ENCODE peak calls at places on chromosomes 1 and 21, in seven cellular contexts. One of them, this sample, is unnamed.

GRCh38 chr1:28087614-28088167 is 719 bp downstream of the EYA3 start:
- DNase-seq in heart left ventricle: no peak
- DNase-seq in small intestine: peak; percentile 50
- DNase-seq in effector memory CD4-positive, alpha-beta T cell: no peak
- DNase-seq in lung: no peak
- DNase-seq in PC-3: no peak
- DNase-seq in stomach: no peak
- DNase-seq in this sample: peak; percentile 29

GRCh38 chr1:240287722-240288121 is 196.0 kb downstream of the FMN2 start:
- DNase-seq in heart left ventricle: no peak
- DNase-seq in small intestine: no peak
- DNase-seq in effector memory CD4-positive, alpha-beta T cell: no peak
- DNase-seq in lung: no peak
- DNase-seq in PC-3: no peak
- DNase-seq in stomach: no peak
- DNase-seq in this sample: no peak

GRCh38 chr1:204190212-204191211 is 5.8 kb downstream of the KISS1 start:
- DNase-seq in heart left ventricle: no peak
- DNase-seq in small intestine: peak; percentile 82
- DNase-seq in effector memory CD4-positive, alpha-beta T cell: no peak
- DNase-seq in lung: no peak
- DNase-seq in PC-3: peak; percentile 68
- DNase-seq in stomach: no peak
- DNase-seq in this sample: no peak

GRCh38 chr1:7040969-7041368 is 255.7 kb downstream of the CAMTA1 start:
- DNase-seq in heart left ventricle: no peak
- DNase-seq in small intestine: no peak
- DNase-seq in effector memory CD4-positive, alpha-beta T cell: no peak
- DNase-seq in lung: no peak
- DNase-seq in PC-3: no peak
- DNase-seq in stomach: no peak
- DNase-seq in this sample: no peak

GRCh38 chr1:6745073-6745472 is 40.2 kb upstream of the CAMTA1 start:
- DNase-seq in heart left ventricle: no peak
- DNase-seq in small intestine: no peak
- DNase-seq in effector memory CD4-positive, alpha-beta T cell: no peak
- DNase-seq in lung: no peak
- DNase-seq in PC-3: no peak
- DNase-seq in stomach: no peak
- DNase-seq in this sample: no peak

GRCh38 chr1:228120351-228121091 is 11.4 kb upstream of the MRPL55 start:
- DNase-seq in heart left ventricle: no peak
- DNase-seq in small intestine: no peak
- DNase-seq in effector memory CD4-positive, alpha-beta T cell: no peak
- DNase-seq in lung: no peak
- DNase-seq in PC-3: no peak
- DNase-seq in stomach: no peak
- DNase-seq in this sample: no peak

GRCh38 chr1:154987326-154987725 is 4.2 kb downstream of the FLAD1 start:
- DNase-seq in heart left ventricle: no peak
- DNase-seq in small intestine: no peak
- DNase-seq in effector memory CD4-positive, alpha-beta T cell: no peak
- DNase-seq in lung: no peak
- DNase-seq in PC-3: no peak
- DNase-seq in stomach: no peak
- DNase-seq in this sample: no peak

GRCh38 chr21:45496968-45497845 is 45.0 kb downstream of the SLC19A1 start:
- DNase-seq in heart left ventricle: peak; percentile 38
- DNase-seq in small intestine: no peak
- DNase-seq in effector memory CD4-positive, alpha-beta T cell: no peak
- DNase-seq in lung: no peak
- DNase-seq in PC-3: no peak
- DNase-seq in stomach: no peak
- DNase-seq in this sample: no peak

GRCh38 chr1:193183019-193183643 is 3.3 kb downstream of the B3GALT2 start:
- DNase-seq in heart left ventricle: no peak
- DNase-seq in small intestine: peak; percentile 77
- DNase-seq in effector memory CD4-positive, alpha-beta T cell: no peak
- DNase-seq in lung: no peak
- DNase-seq in PC-3: peak; percentile 69
- DNase-seq in stomach: no peak
- DNase-seq in this sample: peak; percentile 21

GRCh38 chr1:161119379-161120061 is 1.6 kb downstream of the NIT1 start:
- DNase-seq in heart left ventricle: no peak
- DNase-seq in small intestine: peak; percentile 85
- DNase-seq in effector memory CD4-positive, alpha-beta T cell: peak; percentile 35
- DNase-seq in lung: no peak
- DNase-seq in PC-3: peak; percentile 76
- DNase-seq in stomach: no peak
- DNase-seq in this sample: peak; percentile 52

GRCh38 chr21:39125752-39126485 is 57.3 kb downstream of the PSMG1 start:
- DNase-seq in heart left ventricle: no peak
- DNase-seq in small intestine: peak; percentile 78
- DNase-seq in effector memory CD4-positive, alpha-beta T cell: no peak
- DNase-seq in lung: peak; percentile 58
- DNase-seq in PC-3: peak; percentile 83
- DNase-seq in stomach: peak; percentile 55
- DNase-seq in this sample: peak; percentile 25

GRCh38 chr1:23051510-23051909 is 32.2 kb downstream of the KDM1A start:
- DNase-seq in heart left ventricle: no peak
- DNase-seq in small intestine: no peak
- DNase-seq in effector memory CD4-positive, alpha-beta T cell: no peak
- DNase-seq in lung: no peak
- DNase-seq in PC-3: no peak
- DNase-seq in stomach: no peak
- DNase-seq in this sample: peak; percentile 57

GRCh38 chr1:75932304-75932703 is at the start of gene ASB17:
- DNase-seq in heart left ventricle: no peak
- DNase-seq in small intestine: no peak
- DNase-seq in effector memory CD4-positive, alpha-beta T cell: no peak
- DNase-seq in lung: no peak
- DNase-seq in PC-3: no peak
- DNase-seq in stomach: no peak
- DNase-seq in this sample: no peak

GRCh38 chr1:39908534-39908933 is 6.8 kb upstream of the MYCL start:
- DNase-seq in heart left ventricle: no peak
- DNase-seq in small intestine: no peak
- DNase-seq in effector memory CD4-positive, alpha-beta T cell: no peak
- DNase-seq in lung: no peak
- DNase-seq in PC-3: no peak
- DNase-seq in stomach: no peak
- DNase-seq in this sample: no peak

GRCh38 chr1:203137324-203137723 is 9.8 kb downstream of the ADORA1 start:
- DNase-seq in heart left ventricle: no peak
- DNase-seq in small intestine: no peak
- DNase-seq in effector memory CD4-positive, alpha-beta T cell: no peak
- DNase-seq in lung: no peak
- DNase-seq in PC-3: no peak
- DNase-seq in stomach: no peak
- DNase-seq in this sample: no peak

GRCh38 chr1:20847619-20848080 is 60.5 kb upstream of the HP1BP3 start:
- DNase-seq in heart left ventricle: no peak
- DNase-seq in small intestine: no peak
- DNase-seq in effector memory CD4-positive, alpha-beta T cell: no peak
- DNase-seq in lung: no peak
- DNase-seq in PC-3: peak; percentile 89
- DNase-seq in stomach: no peak
- DNase-seq in this sample: no peak

DNA sequence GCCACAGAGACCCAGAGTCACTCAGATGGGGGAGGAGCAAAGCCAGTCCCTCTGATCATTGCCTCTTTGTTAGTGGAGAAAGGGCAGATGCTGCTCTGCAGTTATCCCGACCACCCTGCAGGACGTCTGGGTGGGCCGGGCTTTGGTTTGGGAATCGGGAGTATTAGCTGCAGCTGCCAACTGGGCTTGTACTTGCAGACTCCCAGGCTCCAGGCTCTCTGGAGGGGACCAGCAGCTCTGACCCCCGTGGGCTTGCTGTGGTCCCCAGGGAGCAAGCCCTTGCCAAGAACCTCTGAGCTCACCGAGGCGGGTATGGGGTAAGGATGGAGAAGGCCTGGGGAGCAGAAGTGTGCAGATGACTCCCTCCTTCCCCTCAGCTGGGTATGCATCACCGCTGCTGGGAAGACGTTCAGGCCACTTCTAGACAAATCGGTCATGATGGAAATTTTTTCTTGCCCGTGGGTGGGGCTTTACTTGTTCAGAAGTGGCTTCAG is 21.6 kb downstream of the MAPKAPK2 start:
- DNase-seq in heart left ventricle: no peak
- DNase-seq in small intestine: no peak
- DNase-seq in effector memory CD4-positive, alpha-beta T cell: no peak
- DNase-seq in lung: no peak
- DNase-seq in PC-3: no peak
- DNase-seq in stomach: no peak
- DNase-seq in this sample: no peak
- H3K4me1 ChIP-seq in heart left ventricle: peaks cover 79% of the 10 kb centered on the region
- H3K4me1 ChIP-seq in small intestine: peaks cover 23% of the 10 kb centered on the region
- H3K4me1 ChIP-seq in effector memory CD4-positive, alpha-beta T cell: peaks cover 58% of the 10 kb centered on the region
- H3K4me1 ChIP-seq in lung: peaks cover 73% of the 10 kb centered on the region
- H3K4me1 ChIP-seq in PC-3: peaks cover 32% of the 10 kb centered on the region
- H3K4me1 ChIP-seq in stomach: peaks cover 77% of the 10 kb centered on the region
- H3K4me1 ChIP-seq in this sample: peaks cover 9% of the 10 kb centered on the region

GRCh38 chr1:196557797-196558196 is 50.4 kb downstream of the KCNT2 start:
- DNase-seq in heart left ventricle: no peak
- DNase-seq in small intestine: no peak
- DNase-seq in effector memory CD4-positive, alpha-beta T cell: no peak
- DNase-seq in lung: no peak
- DNase-seq in PC-3: no peak
- DNase-seq in stomach: no peak
- DNase-seq in this sample: no peak

GRCh38 chr1:196563768-196564167 is 44.5 kb downstream of the KCNT2 start:
- DNase-seq in heart left ventricle: no peak
- DNase-seq in small intestine: no peak
- DNase-seq in effector memory CD4-positive, alpha-beta T cell: no peak
- DNase-seq in lung: no peak
- DNase-seq in PC-3: no peak
- DNase-seq in stomach: no peak
- DNase-seq in this sample: no peak

GRCh38 chr1:196559314-196559713 is 48.9 kb downstream of the KCNT2 start:
- DNase-seq in heart left ventricle: no peak
- DNase-seq in small intestine: no peak
- DNase-seq in effector memory CD4-positive, alpha-beta T cell: no peak
- DNase-seq in lung: no peak
- DNase-seq in PC-3: no peak
- DNase-seq in stomach: no peak
- DNase-seq in this sample: no peak

DNA sequence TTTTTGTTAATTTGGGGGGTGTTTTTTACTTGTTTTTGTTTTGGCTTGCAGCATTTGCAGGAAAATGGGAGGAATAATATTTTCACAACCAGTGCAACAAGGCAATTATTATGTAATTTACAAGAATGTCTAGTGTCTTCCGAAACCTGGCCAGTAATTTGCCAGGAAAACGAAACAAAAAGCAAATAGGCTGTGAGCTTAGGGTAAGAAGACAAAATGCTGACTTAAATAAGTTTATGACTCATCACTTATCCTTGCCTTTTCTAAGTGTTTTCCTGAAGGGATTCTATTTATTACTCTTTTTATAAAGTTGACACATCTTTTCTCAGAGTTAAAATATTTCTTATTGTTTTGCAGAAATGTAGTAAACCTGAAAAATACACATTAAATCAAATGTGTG is 49.8 kb downstream of the KCNT2 start:
- DNase-seq in heart left ventricle: no peak
- DNase-seq in small intestine: peak; percentile 20
- DNase-seq in effector memory CD4-positive, alpha-beta T cell: no peak
- DNase-seq in lung: no peak
- DNase-seq in PC-3: peak; percentile 38
- DNase-seq in stomach: no peak
- DNase-seq in this sample: no peak
- H3K4me3 ChIP-seq in heart left ventricle: peak overlapping the region; percentile 18
- H3K4me3 ChIP-seq in small intestine: no peak overlapping the region
- H3K4me3 ChIP-seq in effector memory CD4-positive, alpha-beta T cell: no peak overlapping the region
- H3K4me3 ChIP-seq in lung: no peak overlapping the region
- H3K4me3 ChIP-seq in PC-3: peak overlapping the region; percentile 63
- H3K4me3 ChIP-seq in stomach: peak overlapping the region; percentile 3
- H3K4me3 ChIP-seq in this sample: no peak overlapping the region

DNA sequence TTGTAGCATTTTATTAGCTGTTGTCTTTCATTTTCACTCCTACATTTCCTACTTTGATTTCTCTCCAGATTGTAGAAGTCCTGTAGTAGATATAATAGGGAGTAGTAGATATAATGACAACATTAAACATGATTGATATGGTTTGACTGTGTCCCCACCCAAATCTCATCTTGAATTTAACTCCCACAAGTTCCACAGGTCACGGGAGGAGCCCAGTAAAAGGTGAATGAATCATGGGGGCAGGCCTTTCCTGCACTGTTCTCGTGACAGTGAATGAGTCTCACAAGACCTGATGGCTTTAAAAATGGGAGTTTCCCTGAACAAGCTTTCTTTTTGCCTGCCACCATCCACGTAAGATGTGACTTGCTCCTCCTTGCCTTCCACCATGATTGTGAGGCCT is 7.5 kb upstream of the PRDX6 start:
- DNase-seq in heart left ventricle: no peak
- DNase-seq in small intestine: peak; percentile 7
- DNase-seq in effector memory CD4-positive, alpha-beta T cell: no peak
- DNase-seq in lung: no peak
- DNase-seq in PC-3: no peak
- DNase-seq in stomach: no peak
- DNase-seq in this sample: no peak
- H3K9me3 ChIP-seq in heart left ventricle: peaks cover 6% of the 10 kb centered on the region
- H3K9me3 ChIP-seq in small intestine: no peaks in the 10 kb centered on the region
- H3K9me3 ChIP-seq in effector memory CD4-positive, alpha-beta T cell: no peaks in the 10 kb centered on the region
- H3K9me3 ChIP-seq in lung: peaks cover 4% of the 10 kb centered on the region
- H3K9me3 ChIP-seq in PC-3: peaks cover 27% of the 10 kb centered on the region
- H3K9me3 ChIP-seq in stomach: no peaks in the 10 kb centered on the region
- H3K9me3 ChIP-seq in this sample: peaks cover 4% of the 10 kb centered on the region

DNA sequence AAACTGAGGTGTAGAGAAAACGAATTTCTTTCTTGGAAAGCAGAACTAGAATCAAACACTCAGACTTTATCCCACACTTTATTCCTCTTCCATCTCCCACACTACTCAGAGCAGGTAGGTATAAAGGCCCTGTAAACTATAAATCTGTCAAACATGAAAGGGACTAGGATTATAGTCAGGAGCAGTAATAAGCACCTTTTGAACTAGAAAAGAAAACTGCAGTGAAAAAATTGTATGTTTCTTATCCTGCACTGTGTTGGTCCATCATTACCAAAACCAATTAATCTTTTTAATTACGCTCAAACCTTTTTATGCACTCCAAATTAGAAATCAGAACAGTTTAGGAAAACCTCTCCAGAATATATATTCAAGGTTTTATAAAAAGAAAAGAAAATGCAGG is 47.6 kb downstream of the LPAR3 start:
- DNase-seq in heart left ventricle: no peak
- DNase-seq in small intestine: no peak
- DNase-seq in effector memory CD4-positive, alpha-beta T cell: no peak
- DNase-seq in lung: no peak
- DNase-seq in PC-3: no peak
- DNase-seq in stomach: no peak
- DNase-seq in this sample: no peak
- H3K4me1 ChIP-seq in heart left ventricle: peaks cover 9% of the 10 kb centered on the region
- H3K4me1 ChIP-seq in small intestine: no peaks in the 10 kb centered on the region
- H3K4me1 ChIP-seq in effector memory CD4-positive, alpha-beta T cell: no peaks in the 10 kb centered on the region
- H3K4me1 ChIP-seq in lung: no peaks in the 10 kb centered on the region
- H3K4me1 ChIP-seq in PC-3: peaks cover 41% of the 10 kb centered on the region
- H3K4me1 ChIP-seq in stomach: peaks cover 10% of the 10 kb centered on the region
- H3K4me1 ChIP-seq in this sample: peaks cover 11% of the 10 kb centered on the region

GRCh38 chr1:209156991-209157390 is 426.5 kb upstream of the CAMK1G start:
- DNase-seq in heart left ventricle: no peak
- DNase-seq in small intestine: no peak
- DNase-seq in effector memory CD4-positive, alpha-beta T cell: no peak
- DNase-seq in lung: no peak
- DNase-seq in PC-3: no peak
- DNase-seq in stomach: no peak
- DNase-seq in this sample: no peak
- H3K4me3 ChIP-seq in heart left ventricle: no peak overlapping the region
- H3K4me3 ChIP-seq in small intestine: no peak overlapping the region
- H3K4me3 ChIP-seq in effector memory CD4-positive, alpha-beta T cell: no peak overlapping the region
- H3K4me3 ChIP-seq in lung: no peak overlapping the region
- H3K4me3 ChIP-seq in PC-3: no peak overlapping the region
- H3K4me3 ChIP-seq in stomach: no peak overlapping the region
- H3K4me3 ChIP-seq in this sample: no peak overlapping the region

GRCh38 chr21:7957713-7958064 is 2563.7 kb upstream of the TPTE start:
- DNase-seq in heart left ventricle: no peak
- DNase-seq in small intestine: no peak
- DNase-seq in effector memory CD4-positive, alpha-beta T cell: no peak
- DNase-seq in lung: no peak
- DNase-seq in PC-3: no peak
- DNase-seq in stomach: no peak
- DNase-seq in this sample: no peak
- H3K9me3 ChIP-seq in heart left ventricle: peaks cover 99% of the 10 kb centered on the region
- H3K9me3 ChIP-seq in small intestine: peaks cover 13% of the 10 kb centered on the region
- H3K9me3 ChIP-seq in effector memory CD4-positive, alpha-beta T cell: peaks cover 42% of the 10 kb centered on the region
- H3K9me3 ChIP-seq in lung: peaks cover 32% of the 10 kb centered on the region
- H3K9me3 ChIP-seq in PC-3: peaks cover 60% of the 10 kb centered on the region
- H3K9me3 ChIP-seq in stomach: peaks cover 37% of the 10 kb centered on the region
- H3K9me3 ChIP-seq in this sample: peaks cover 33% of the 10 kb centered on the region

This sample was measured in HAP-1.